ENCODE peak calls at places on chromosomes 2 and 18, in six cellular contexts. One of them, this sample, is unnamed.

GRCh38 chr2:74286725-74287124 is 56.5 kb downstream of the SLC4A5 start:
- DNase-seq in astrocyte of the spinal cord: no peak
- DNase-seq in tibial artery: no peak
- DNase-seq in heart right ventricle: no peak
- DNase-seq in activated B cell treated with CpG ODN at 0.5 μM for 24 hours: no peak
- DNase-seq in A549: no peak
- DNase-seq in this sample: no peak

GRCh38 chr2:127080941-127081769 is 25.8 kb downstream of the BIN1 start:
- DNase-seq in heart right ventricle: no peak
- DNase-seq in astrocyte of the spinal cord: no peak
- DNase-seq in A549: no peak
- DNase-seq in activated B cell treated with CpG ODN at 0.5 μM for 24 hours: peak
- DNase-seq in tibial artery: no peak
- DNase-seq in this sample: no peak

GRCh38 chr18:74225193-74225840 is 66.4 kb downstream of the CYB5A start:
- DNase-seq in activated B cell treated with CpG ODN at 0.5 μM for 24 hours: no peak
- DNase-seq in tibial artery: no peak
- DNase-seq in A549: no peak
- DNase-seq in heart right ventricle: no peak
- DNase-seq in astrocyte of the spinal cord: no peak
- DNase-seq in this sample: no peak

GRCh38 chr18:79804130-79804772 is 6.5 kb downstream of the KCNG2 start:
- DNase-seq in A549: no peak
- DNase-seq in activated B cell treated with CpG ODN at 0.5 μM for 24 hours: no peak
- DNase-seq in tibial artery: no peak
- DNase-seq in heart right ventricle: no peak
- DNase-seq in astrocyte of the spinal cord: no peak
- DNase-seq in this sample: no peak

GRCh38 chr18:34531110-34531509 is 179.0 kb upstream of the DTNA start:
- DNase-seq in tibial artery: no peak
- DNase-seq in heart right ventricle: no peak
- DNase-seq in astrocyte of the spinal cord: no peak
- DNase-seq in A549: no peak
- DNase-seq in activated B cell treated with CpG ODN at 0.5 μM for 24 hours: no peak
- DNase-seq in this sample: no peak

GRCh38 chr2:205970348-205970747 is 115.6 kb downstream of the INO80D start:
- DNase-seq in astrocyte of the spinal cord: no peak
- DNase-seq in A549: no peak
- DNase-seq in activated B cell treated with CpG ODN at 0.5 μM for 24 hours: no peak
- DNase-seq in tibial artery: no peak
- DNase-seq in heart right ventricle: no peak
- DNase-seq in this sample: no peak

GRCh38 chr18:46268662-46269061 is 164.5 kb downstream of the HAUS1 start:
- DNase-seq in heart right ventricle: peak
- DNase-seq in tibial artery: no peak
- DNase-seq in activated B cell treated with CpG ODN at 0.5 μM for 24 hours: no peak
- DNase-seq in astrocyte of the spinal cord: no peak
- DNase-seq in A549: no peak
- DNase-seq in this sample: no peak

GRCh38 chr2:153163055-153163454 is 315.5 kb downstream of the RPRM start:
- DNase-seq in astrocyte of the spinal cord: peak
- DNase-seq in A549: peak
- DNase-seq in tibial artery: no peak
- DNase-seq in activated B cell treated with CpG ODN at 0.5 μM for 24 hours: no peak
- DNase-seq in heart right ventricle: no peak
- DNase-seq in this sample: no peak

GRCh38 chr2:175880-176800 is 87.7 kb downstream of the SH3YL1 start:
- DNase-seq in astrocyte of the spinal cord: no peak
- DNase-seq in tibial artery: no peak
- DNase-seq in heart right ventricle: no peak
- DNase-seq in A549: no peak
- DNase-seq in activated B cell treated with CpG ODN at 0.5 μM for 24 hours: no peak
- DNase-seq in this sample: no peak

GRCh38 chr2:10533811-10534321 is 85.7 kb upstream of the ODC1 start:
- DNase-seq in A549: no peak
- DNase-seq in astrocyte of the spinal cord: peak
- DNase-seq in tibial artery: peak
- DNase-seq in activated B cell treated with CpG ODN at 0.5 μM for 24 hours: no peak
- DNase-seq in heart right ventricle: no peak
- DNase-seq in this sample: peak

GRCh38 chr2:85736456-85737355 is 17.1 kb upstream of the ATOH8 start:
- DNase-seq in tibial artery: no peak
- DNase-seq in astrocyte of the spinal cord: no peak
- DNase-seq in activated B cell treated with CpG ODN at 0.5 μM for 24 hours: no peak
- DNase-seq in heart right ventricle: no peak
- DNase-seq in A549: no peak
- DNase-seq in this sample: no peak

GRCh38 chr18:13353424-13353823 is 134.9 kb downstream of the LDLRAD4 start:
- DNase-seq in heart right ventricle: no peak
- DNase-seq in astrocyte of the spinal cord: no peak
- DNase-seq in tibial artery: no peak
- DNase-seq in activated B cell treated with CpG ODN at 0.5 μM for 24 hours: no peak
- DNase-seq in A549: no peak
- DNase-seq in this sample: no peak

GRCh38 chr18:9494778-9495302 is 19.5 kb downstream of the RALBP1 start:
- DNase-seq in astrocyte of the spinal cord: no peak
- DNase-seq in tibial artery: no peak
- DNase-seq in activated B cell treated with CpG ODN at 0.5 μM for 24 hours: no peak
- DNase-seq in heart right ventricle: no peak
- DNase-seq in A549: no peak
- DNase-seq in this sample: no peak

GRCh38 chr2:74745766-74746165 is 88.2 kb upstream of the HK2 start:
- DNase-seq in tibial artery: no peak
- DNase-seq in heart right ventricle: no peak
- DNase-seq in activated B cell treated with CpG ODN at 0.5 μM for 24 hours: no peak
- DNase-seq in A549: no peak
- DNase-seq in astrocyte of the spinal cord: no peak
- DNase-seq in this sample: no peak

GRCh38 chr18:25168011-25168410 is 184.0 kb downstream of the ZNF521 start:
- DNase-seq in tibial artery: no peak
- DNase-seq in A549: no peak
- DNase-seq in heart right ventricle: no peak
- DNase-seq in activated B cell treated with CpG ODN at 0.5 μM for 24 hours: no peak
- DNase-seq in astrocyte of the spinal cord: no peak
- DNase-seq in this sample: no peak

GRCh38 chr2:59756145-59756544 is 797.3 kb downstream of the BCL11A start:
- DNase-seq in activated B cell treated with CpG ODN at 0.5 μM for 24 hours: no peak
- DNase-seq in heart right ventricle: no peak
- DNase-seq in A549: no peak
- DNase-seq in tibial artery: no peak
- DNase-seq in astrocyte of the spinal cord: no peak
- DNase-seq in this sample: no peak

GRCh38 chr2:63842149-63843061 is 709 bp downstream of the UGP2 start:
- DNase-seq in activated B cell treated with CpG ODN at 0.5 μM for 24 hours: no peak
- DNase-seq in tibial artery: peak
- DNase-seq in astrocyte of the spinal cord: peak
- DNase-seq in A549: peak
- DNase-seq in heart right ventricle: peak
- DNase-seq in this sample: peak

GRCh38 chr2:37768491-37768925 is 97.1 kb upstream of the CDC42EP3 start:
- DNase-seq in activated B cell treated with CpG ODN at 0.5 μM for 24 hours: no peak
- DNase-seq in astrocyte of the spinal cord: peak
- DNase-seq in tibial artery: peak
- DNase-seq in A549: peak
- DNase-seq in heart right ventricle: no peak
- DNase-seq in this sample: peak

GRCh38 chr18:59268722-59269562 is 4.3 kb downstream of the RAX start:
- DNase-seq in tibial artery: no peak
- DNase-seq in activated B cell treated with CpG ODN at 0.5 μM for 24 hours: no peak
- DNase-seq in heart right ventricle: peak
- DNase-seq in A549: peak
- DNase-seq in astrocyte of the spinal cord: no peak
- DNase-seq in this sample: no peak

GRCh38 chr2:14051401-14051800 is 581.1 kb upstream of the LRATD1 start:
- DNase-seq in activated B cell treated with CpG ODN at 0.5 μM for 24 hours: no peak
- DNase-seq in tibial artery: no peak
- DNase-seq in heart right ventricle: no peak
- DNase-seq in A549: no peak
- DNase-seq in astrocyte of the spinal cord: no peak
- DNase-seq in this sample: no peak

GRCh38 chr2:235268535-235268934 is 225.3 kb upstream of the AGAP1 start:
- DNase-seq in astrocyte of the spinal cord: peak
- DNase-seq in A549: peak
- DNase-seq in tibial artery: no peak
- DNase-seq in heart right ventricle: no peak
- DNase-seq in activated B cell treated with CpG ODN at 0.5 μM for 24 hours: no peak
- DNase-seq in this sample: no peak

GRCh38 chr18:74288041-74288440 is 3.7 kb downstream of the CYB5A start:
- DNase-seq in heart right ventricle: no peak
- DNase-seq in astrocyte of the spinal cord: no peak
- DNase-seq in A549: no peak
- DNase-seq in tibial artery: no peak
- DNase-seq in activated B cell treated with CpG ODN at 0.5 μM for 24 hours: no peak
- DNase-seq in this sample: no peak

GRCh38 chr18:23938046-23938756 is 76.4 kb upstream of the TTC39C start:
- DNase-seq in A549: no peak
- DNase-seq in heart right ventricle: no peak
- DNase-seq in activated B cell treated with CpG ODN at 0.5 μM for 24 hours: no peak
- DNase-seq in tibial artery: no peak
- DNase-seq in astrocyte of the spinal cord: no peak
- DNase-seq in this sample: no peak

GRCh38 chr2:220981926-220982325 is 590.2 kb downstream of the EPHA4 start:
- DNase-seq in activated B cell treated with CpG ODN at 0.5 μM for 24 hours: no peak
- DNase-seq in heart right ventricle: no peak
- DNase-seq in astrocyte of the spinal cord: no peak
- DNase-seq in tibial artery: no peak
- DNase-seq in A549: no peak
- DNase-seq in this sample: no peak

GRCh38 chr2:207786956-207787516 is 17.3 kb upstream of the FZD5 start:
- DNase-seq in A549: no peak
- DNase-seq in heart right ventricle: no peak
- DNase-seq in astrocyte of the spinal cord: no peak
- DNase-seq in tibial artery: no peak
- DNase-seq in activated B cell treated with CpG ODN at 0.5 μM for 24 hours: no peak
- DNase-seq in this sample: no peak

GRCh38 chr2:207792244-207792785 is 22.6 kb upstream of the FZD5 start:
- DNase-seq in A549: peak
- DNase-seq in activated B cell treated with CpG ODN at 0.5 μM for 24 hours: no peak
- DNase-seq in tibial artery: no peak
- DNase-seq in heart right ventricle: no peak
- DNase-seq in astrocyte of the spinal cord: peak
- DNase-seq in this sample: no peak

GRCh38 chr2:207790898-207791297 is 21.2 kb upstream of the FZD5 start:
- DNase-seq in heart right ventricle: no peak
- DNase-seq in astrocyte of the spinal cord: no peak
- DNase-seq in A549: no peak
- DNase-seq in tibial artery: no peak
- DNase-seq in activated B cell treated with CpG ODN at 0.5 μM for 24 hours: no peak
- DNase-seq in this sample: no peak

GRCh38 chr2:207787800-207788199 is 18.1 kb upstream of the FZD5 start:
- DNase-seq in astrocyte of the spinal cord: no peak
- DNase-seq in A549: no peak
- DNase-seq in tibial artery: no peak
- DNase-seq in heart right ventricle: no peak
- DNase-seq in activated B cell treated with CpG ODN at 0.5 μM for 24 hours: no peak
- DNase-seq in this sample: no peak

DNA sequence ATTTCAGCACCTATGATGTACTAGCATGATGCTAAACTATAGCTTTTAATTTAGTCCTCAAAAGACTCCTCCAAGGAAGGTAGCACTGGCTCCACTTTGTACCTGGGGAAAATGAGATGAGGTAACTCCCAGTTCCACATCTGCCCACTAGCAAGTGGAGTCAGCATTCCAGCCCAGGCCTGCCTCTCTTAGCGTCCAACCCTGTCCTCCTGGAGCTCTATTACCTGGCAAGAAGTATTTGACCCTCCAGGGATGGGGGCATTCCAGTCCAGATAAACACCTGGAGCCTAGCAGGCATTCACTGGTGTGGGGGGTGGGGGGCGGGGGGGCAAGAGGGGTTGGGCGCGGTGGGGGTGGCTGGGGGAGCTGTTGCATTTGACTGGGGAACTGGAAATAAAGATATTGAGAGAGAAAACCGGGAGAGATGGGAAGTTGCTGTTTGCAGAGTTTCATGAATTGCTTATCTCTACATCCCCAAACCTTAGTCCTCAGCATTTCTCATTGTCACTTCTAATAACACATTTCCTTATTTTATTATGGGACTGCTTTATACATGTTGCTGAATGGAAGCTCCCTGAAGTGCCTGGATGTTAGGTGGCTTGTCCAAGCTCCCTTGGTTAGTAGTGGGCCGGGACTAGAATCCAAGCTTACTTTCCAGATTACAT is 22.0 kb upstream of the FZD5 start:
- DNase-seq in astrocyte of the spinal cord: no peak
- DNase-seq in activated B cell treated with CpG ODN at 0.5 μM for 24 hours: no peak
- DNase-seq in heart right ventricle: no peak
- DNase-seq in tibial artery: no peak
- DNase-seq in A549: no peak
- DNase-seq in this sample: no peak
- TF ChIP-seq CTCF in astrocyte of the spinal cord: no peak
- TF ChIP-seq CTCF in activated B cell treated with CpG ODN at 0.5 μM for 24 hours: no peak
- TF ChIP-seq CTCF in heart right ventricle: no peak
- TF ChIP-seq CTCF in tibial artery: no peak
- TF ChIP-seq CTCF in A549: no peak
- TF ChIP-seq CTCF in this sample: no peak

GRCh38 chr2:222864296-222864695 is 3.5 kb downstream of the ACSL3 start:
- DNase-seq in activated B cell treated with CpG ODN at 0.5 μM for 24 hours: no peak
- DNase-seq in tibial artery: no peak
- DNase-seq in heart right ventricle: no peak
- DNase-seq in A549: peak
- DNase-seq in astrocyte of the spinal cord: peak
- DNase-seq in this sample: no peak
- TF ChIP-seq CTCF in activated B cell treated with CpG ODN at 0.5 μM for 24 hours: no peak
- TF ChIP-seq CTCF in tibial artery: no peak
- TF ChIP-seq CTCF in heart right ventricle: no peak
- TF ChIP-seq CTCF in A549: no peak
- TF ChIP-seq CTCF in astrocyte of the spinal cord: no peak
- TF ChIP-seq CTCF in this sample: no peak

DNA sequence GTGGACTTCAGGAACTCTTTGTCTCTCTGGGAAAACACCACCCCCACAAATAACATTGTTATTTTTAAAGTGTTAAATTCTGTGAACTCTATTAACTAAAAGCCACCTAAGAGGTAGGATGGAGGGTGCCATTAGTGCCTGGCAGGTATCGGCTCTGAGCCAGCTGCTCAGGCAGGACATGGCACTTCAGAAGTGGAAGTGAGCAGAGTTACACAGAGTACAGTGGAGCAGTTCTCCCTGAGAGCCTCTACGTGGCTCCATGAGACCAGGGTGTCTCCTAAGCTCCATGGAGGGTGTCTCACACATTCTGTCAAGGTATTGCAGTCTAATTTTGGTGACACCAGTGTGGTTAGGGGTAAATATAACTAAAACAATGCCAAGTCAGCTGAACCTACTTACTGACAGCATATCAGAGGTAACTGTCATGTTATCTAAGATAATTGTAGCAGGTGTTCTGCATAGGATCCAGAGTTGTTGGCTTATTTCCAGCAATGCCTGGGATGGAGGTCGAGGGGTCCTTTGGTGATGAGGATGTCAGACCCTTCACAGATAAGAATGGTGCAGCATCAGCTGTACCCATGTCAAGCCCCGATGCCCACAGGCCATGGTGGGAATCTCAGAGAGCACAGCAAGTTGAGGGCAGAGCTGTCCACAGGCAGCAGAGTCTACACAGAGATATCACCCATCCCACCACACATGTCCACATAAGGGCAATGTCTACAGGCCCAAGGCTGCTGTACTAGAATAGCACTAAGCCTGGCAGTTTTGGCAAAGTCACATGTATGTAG is 8.6 kb upstream of the MALL start:
- DNase-seq in heart right ventricle: no peak
- DNase-seq in A549: no peak
- DNase-seq in astrocyte of the spinal cord: no peak
- DNase-seq in tibial artery: no peak
- DNase-seq in activated B cell treated with CpG ODN at 0.5 μM for 24 hours: no peak
- DNase-seq in this sample: no peak
- TF ChIP-seq CTCF in heart right ventricle: no peak
- TF ChIP-seq CTCF in A549: no peak
- TF ChIP-seq CTCF in astrocyte of the spinal cord: no peak
- TF ChIP-seq CTCF in tibial artery: no peak
- TF ChIP-seq CTCF in activated B cell treated with CpG ODN at 0.5 μM for 24 hours: no peak
- TF ChIP-seq CTCF in this sample: no peak

GRCh38 chr2:61262699-61263098 is 100.7 kb downstream of the C2orf74 start:
- DNase-seq in astrocyte of the spinal cord: no peak
- DNase-seq in A549: no peak
- DNase-seq in tibial artery: no peak
- DNase-seq in heart right ventricle: no peak
- DNase-seq in activated B cell treated with CpG ODN at 0.5 μM for 24 hours: no peak
- DNase-seq in this sample: no peak
- TF ChIP-seq CTCF in astrocyte of the spinal cord: no peak
- TF ChIP-seq CTCF in A549: no peak
- TF ChIP-seq CTCF in tibial artery: no peak
- TF ChIP-seq CTCF in heart right ventricle: no peak
- TF ChIP-seq CTCF in activated B cell treated with CpG ODN at 0.5 μM for 24 hours: no peak
- TF ChIP-seq CTCF in this sample: no peak